ENCODE peak calls at places on chromosomes 7 and 10, in four cellular contexts. R, H, F and G are unnamed samples.

GRCh38 chr7:108018668-108019067 is 15.7 kb upstream of the LAMB1 start:
- DNase-seq in R (no peak), H (no peak), F (no peak), G (no peak)

GRCh38 chr10:10915215-10915614 is 102.5 kb upstream of the CELF2 start:
- DNase-seq in R (peak; percentile 26), H (no peak), F (no peak), G (peak; percentile 50)

GRCh38 chr7:38916396-38916795 is 7.4 kb upstream of the VPS41 start:
- DNase-seq in F (no peak), H (no peak), R (no peak), G (no peak)

GRCh38 chr7:45627691-45628456 is 53.7 kb downstream of the ADCY1 start:
- DNase-seq in F (no peak), H (no peak), R (no peak), G (no peak)

GRCh38 chr7:117051808-117052207 is 98.5 kb downstream of the ST7 start:
- DNase-seq in F (no peak), H (no peak), R (no peak), G (no peak)

GRCh38 chr10:36499696-36500095 is 625.7 kb upstream of the ANKRD30A start:
- DNase-seq in F (no peak), H (no peak), R (no peak), G (no peak)

GRCh38 chr7:17593854-17594419 is 295.5 kb downstream of the AHR start:
- DNase-seq in R (no peak), H (no peak), F (no peak), G (no peak)

GRCh38 chr10:70607936-70608335 is 5.4 kb upstream of the PRF1 start:
- DNase-seq in H (no peak), R (no peak), F (no peak), G (no peak)

GRCh38 chr7:44982970-44983369 is 4.2 kb upstream of the MYO1G start:
- DNase-seq in H (no peak), F (no peak), R (no peak), G (no peak)

GRCh38 chr7:123324283-123324682 is 124.5 kb upstream of the SLC13A1 start:
- DNase-seq in H (no peak), F (no peak), R (no peak), G (no peak)

GRCh38 chr10:65294329-65294728 is 1631.5 kb upstream of the LRRTM3 start:
- DNase-seq in R (no peak), F (no peak), H (no peak), G (no peak)

GRCh38 chr7:988426-988911 is 5.5 kb downstream of the CYP2W1 start:
- DNase-seq in F (peak; percentile 26), H (no peak), R (no peak), G (no peak)

GRCh38 chr7:15558747-15559146 is 3.1 kb downstream of the AGMO start:
- DNase-seq in H (no peak), F (peak; percentile 88), R (no peak), G (no peak)

GRCh38 chr7:149196151-149196704 is 882 bp downstream of the ZNF282 start:
- DNase-seq in F (no peak), H (no peak), R (peak; percentile 34), G (no peak)

GRCh38 chr7:76220185-76221057 is 18.7 kb downstream of the SRRM3 start:
- DNase-seq in F (peak; percentile 55), R (no peak), H (no peak), G (no peak)

GRCh38 chr7:157661611-157661975 is 324.8 kb downstream of the DNAJB6 start:
- DNase-seq in R (no peak), F (no peak), H (no peak), G (no peak)

GRCh38 chr10:31749981-31750850 is 178.4 kb downstream of the ARHGAP12 start:
- DNase-seq in R (no peak), H (no peak), F (peak; percentile 29), G (no peak)

GRCh38 chr10:70917635-70918034 is 29.3 kb upstream of the PCBD1 start:
- DNase-seq in H (no peak), F (no peak), R (no peak), G (no peak)

GRCh38 chr7:22325671-22326070 is 31.3 kb downstream of the RAPGEF5 start:
- DNase-seq in H (no peak), R (no peak), F (no peak), G (no peak)

GRCh38 chr7:134947329-134947728 is 39.0 kb upstream of the AGBL3 start:
- DNase-seq in H (no peak), F (no peak), R (no peak), G (no peak)

GRCh38 chr7:121473645-121474300 is 77.7 kb upstream of the FAM3C start:
- DNase-seq in R (no peak), F (no peak), H (no peak), G (no peak)

GRCh38 chr7:2966466-2967078 is 77.1 kb downstream of the CARD11 start:
- DNase-seq in R (no peak), F (no peak), H (no peak), G (no peak)

GRCh38 chr10:96371356-96371755 is 12.6 kb upstream of the OPALIN start:
- DNase-seq in H (no peak), R (no peak), F (no peak), G (no peak)

GRCh38 chr7:111384065-111384891 is 178.0 kb downstream of the IMMP2L start:
- DNase-seq in F (peak; percentile 76), H (no peak), R (no peak), G (no peak)

GRCh38 chr7:26178272-26178960 is 22.1 kb downstream of the HNRNPA2B1 start:
- DNase-seq in F (no peak), H (no peak), R (no peak), G (no peak)

GRCh38 chr10:129104266-129105045 is 362.6 kb upstream of the MGMT start:
- DNase-seq in R (peak; percentile 48), F (peak; percentile 34), H (no peak), G (no peak)

GRCh38 chr7:7292608-7293007 is 110.3 kb downstream of the C1GALT1 start:
- DNase-seq in H (no peak), F (no peak), R (no peak), G (no peak)

GRCh38 chr7:29613100-29613499 is 49.5 kb downstream of the PRR15 start:
- DNase-seq in R (no peak), F (no peak), H (no peak), G (no peak)

GRCh38 chr10:95475827-95476481 is 85.2 kb downstream of the SORBS1 start:
- DNase-seq in R (no peak), H (no peak), F (no peak), G (no peak)

GRCh38 chr10:35928017-35928619 is 286.0 kb upstream of the FZD8 start:
- DNase-seq in F (no peak), H (no peak), R (no peak), G (no peak)

GRCh38 chr10:844552-844951 is 87.0 kb downstream of the LARP4B start:
- DNase-seq in F (peak; percentile 85), H (no peak), R (no peak), G (no peak)

GRCh38 chr7:112257073-112257472 is 50.6 kb downstream of the ZNF277 start:
- DNase-seq in F (no peak), R (no peak), H (no peak), G (no peak)

GRCh38 chr10:78196964-78197363 is 163.3 kb downstream of the RPS24 start:
- DNase-seq in H (no peak), F (peak; percentile 83), R (peak; percentile 2), G (no peak)

GRCh38 chr10:78199759-78200158 is 166.1 kb downstream of the RPS24 start:
- DNase-seq in F (no peak), R (no peak), H (no peak), G (no peak)

GRCh38 chr10:78200686-78201085 is 167.0 kb downstream of the RPS24 start:
- DNase-seq in R (no peak), H (no peak), F (no peak), G (no peak)

GRCh38 chr10:78197628-78198272 is 164.1 kb downstream of the RPS24 start:
- DNase-seq in F (no peak), H (no peak), R (no peak), G (no peak)

DNA sequence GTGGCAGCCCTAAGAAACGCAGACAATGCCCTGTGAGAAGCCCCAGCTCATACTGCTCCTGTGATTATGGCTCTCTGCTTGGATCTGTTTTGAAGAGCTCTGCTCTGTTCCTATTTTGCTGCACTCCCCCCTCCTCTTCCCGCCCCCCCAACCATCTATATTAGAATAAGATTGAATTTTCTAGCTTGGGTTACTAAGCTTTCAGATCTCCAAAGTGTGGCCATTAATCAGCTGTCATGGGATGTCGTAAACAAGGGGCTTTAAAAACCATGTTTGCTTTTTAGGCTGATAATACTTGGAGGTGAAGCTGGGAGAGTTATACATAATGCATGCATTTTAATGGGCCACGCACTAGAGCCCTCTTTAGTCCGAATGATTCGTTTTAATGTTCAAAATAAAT is 165.4 kb downstream of the RPS24 start:
- DNase-seq in F (no peak), H (no peak), R (no peak), G (no peak)
- H3K4me3 ChIP-seq in F (no peak overlapping the region), H (no peak overlapping the region), R (no peak overlapping the region), G (no peak overlapping the region)

DNA sequence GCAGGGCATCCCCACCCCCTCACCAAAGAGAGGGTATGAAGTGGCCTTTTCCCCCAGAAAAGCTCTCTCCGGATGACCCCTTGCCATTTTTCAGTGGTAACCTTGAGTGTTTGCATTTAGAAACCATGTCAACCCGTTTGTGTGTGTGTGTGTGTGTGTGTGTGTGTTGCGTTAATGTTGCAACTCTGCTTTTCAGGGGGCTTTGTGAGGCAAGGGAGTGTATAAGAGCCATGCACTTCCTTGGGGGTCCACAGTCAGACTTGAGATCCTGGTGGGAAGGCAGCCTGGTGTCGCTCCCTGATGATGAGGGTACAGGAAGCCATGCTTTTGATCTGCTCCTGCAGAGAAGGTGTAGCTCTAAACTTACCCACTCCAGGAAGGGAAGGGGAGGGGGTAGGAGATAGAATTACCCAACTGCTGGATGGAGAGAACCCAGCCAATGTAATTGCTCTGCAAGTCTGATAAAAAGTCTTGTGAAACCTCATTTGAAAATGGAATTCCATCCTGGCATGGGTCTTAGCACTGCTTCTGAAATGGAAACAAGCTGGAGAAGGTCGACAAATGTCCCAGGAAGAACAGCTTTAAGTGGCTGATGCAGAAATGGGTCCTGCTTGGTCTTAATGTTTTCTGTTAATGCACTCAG is 10.7 kb downstream of the GRK5 start:
- DNase-seq in H (peak; percentile 49), R (no peak), F (no peak), G (no peak)
- H3K4me3 ChIP-seq in H (no peak overlapping the region), R (no peak overlapping the region), F (no peak overlapping the region), G (no peak overlapping the region)

GRCh38 chr10:21495002-21495685 is 30.3 kb downstream of the SKIDA1 start:
- DNase-seq in H (no peak), F (no peak), R (no peak), G (no peak)

GRCh38 chr10:21496285-21497176 is 29.0 kb downstream of the SKIDA1 start:
- DNase-seq in H (peak; percentile 41), F (peak; percentile 41), R (peak; percentile 62), G (peak; percentile 77)

GRCh38 chr10:21494221-21495001 is 31.1 kb downstream of the SKIDA1 start:
- DNase-seq in H (no peak), F (peak; percentile 39), R (no peak), G (no peak)

GRCh38 chr10:21495686-21496284 is 29.7 kb downstream of the SKIDA1 start:
- DNase-seq in F (peak; percentile 84), R (peak; percentile 85), H (peak; percentile 72), G (peak; percentile 81)

GRCh38 chr10:21493841-21494220 is 31.7 kb downstream of the SKIDA1 start:
- DNase-seq in H (no peak), F (no peak), R (no peak), G (no peak)
- H3K4me3 ChIP-seq in H (peak overlapping the region; percentile 55), F (no peak overlapping the region), R (no peak overlapping the region), G (no peak overlapping the region)

GRCh38 chr7:105224884-105225651 is 163.7 kb downstream of the SRPK2 start:
- DNase-seq in F (peak; percentile 94), H (no peak), R (peak; percentile 47), G (peak; percentile 41)
- H3K4me3 ChIP-seq in F (no peak overlapping the region), H (no peak overlapping the region), R (peak overlapping the region; percentile 4), G (no peak overlapping the region)